ENCODE peak calls at places on chromosomes 12 and 14, in eight cellular contexts. L, B, I, W, G, Z, U and T are unnamed samples.
A peak's percentile ranks its signal among the peaks of the same experiment; 100 is the strongest.

GRCh38 chr14:76688373-76688671 is 72.9 kb upstream of the VASH1 start:
- DNase-seq in W (no peak), Z (no peak), U (no peak), L (no peak), B (no peak), I (no peak), G (no peak), T (no peak)

GRCh38 chr14:56449670-56450213 is 129.9 kb upstream of the TMEM260 start:
- DNase-seq in L (no peak), U (no peak), G (no peak), Z (no peak), B (no peak), W (no peak), I (no peak), T (no peak)

GRCh38 chr12:79911889-79912656 is 22.8 kb downstream of the PPP1R12A start:
- DNase-seq in U (peak; percentile 54), B (no peak), L (no peak), Z (no peak), I (no peak), W (peak; percentile 59), G (no peak), T (no peak)

GRCh38 chr14:25108959-25109358 is 59.0 kb upstream of the STXBP6 start:
- DNase-seq in I (peak; percentile 29), U (peak; percentile 14), W (no peak), L (no peak), G (no peak), Z (peak; percentile 73), B (no peak), T (no peak)

GRCh38 chr14:21024668-21025373 is at the start of gene NDRG2:
- DNase-seq in B (peak; percentile 64), I (peak; percentile 88), Z (peak; percentile 90), U (no peak), G (no peak), L (peak; percentile 82), W (no peak), T (no peak)

GRCh38 chr14:63282997-63283396 is 35.7 kb downstream of the GPHB5 start:
- DNase-seq in G (no peak), U (peak; percentile 9), I (no peak), L (no peak), W (no peak), Z (no peak), B (no peak), T (no peak)

GRCh38 chr14:99514552-99515300 is 33.5 kb downstream of the CCNK start:
- DNase-seq in Z (no peak), U (no peak), I (no peak), L (no peak), W (no peak), G (no peak), B (no peak), T (no peak)

GRCh38 chr14:92653162-92653651 is 95.2 kb downstream of the LGMN start:
- DNase-seq in B (no peak), G (no peak), U (no peak), Z (no peak), W (no peak), L (no peak), I (no peak), T (no peak)

GRCh38 chr14:74548881-74549280 is 55.3 kb downstream of the ISCA2 start:
- DNase-seq in Z (no peak), G (no peak), U (peak; percentile 71), I (no peak), L (no peak), W (peak; percentile 38), B (no peak), T (no peak)

GRCh38 chr12:124884587-124885438 is 21.1 kb upstream of the SCARB1 start:
- DNase-seq in B (no peak), Z (peak; percentile 81), G (no peak), I (peak; percentile 44), U (no peak), W (no peak), L (no peak), T (no peak)

GRCh38 chr12:31325524-31325875 is 450 bp downstream of the SINHCAF start:
- DNase-seq in Z (no peak), L (no peak), U (no peak), I (no peak), W (no peak), B (no peak), G (no peak), T (no peak)

GRCh38 chr12:105418232-105418631 is 87.7 kb downstream of the C12orf75 start:
- DNase-seq in U (peak; percentile 57), W (peak; percentile 89), I (no peak), L (no peak), G (no peak), B (no peak), Z (no peak), T (peak; percentile 66)

GRCh38 chr14:59463773-59464650 is 1.2 kb downstream of the GPR135 start:
- DNase-seq in B (no peak), I (peak; percentile 14), U (no peak), L (no peak), W (no peak), Z (peak; percentile 17), G (no peak), T (no peak)

GRCh38 chr12:3135522-3136461 is 58.6 kb downstream of the TSPAN9 start:
- DNase-seq in B (peak; percentile 84), U (peak; percentile 83), Z (peak; percentile 23), W (peak; percentile 80), L (peak; percentile 43), G (peak; percentile 61), I (peak; percentile 57), T (peak; percentile 72)

GRCh38 chr14:106010783-106011182 is 484.4 kb downstream of the TMEM121 start:
- DNase-seq in I (no peak), W (no peak), Z (no peak), L (no peak), U (no peak), B (no peak), G (no peak), T (no peak)

GRCh38 chr14:98171654-98172053 is 1100.3 kb downstream of the BCL11B start:
- DNase-seq in I (no peak), U (no peak), B (no peak), L (peak; percentile 73), W (no peak), G (no peak), Z (no peak), T (no peak)

GRCh38 chr12:68497702-68498101 is 113.0 kb upstream of the RAP1B start:
- DNase-seq in B (no peak), U (peak; percentile 93), L (no peak), Z (no peak), G (peak; percentile 23), W (peak; percentile 77), I (no peak), T (peak; percentile 70)

GRCh38 chr14:81390706-81391105 is 9.4 kb downstream of the STON2 start:
- DNase-seq in I (no peak), U (peak; percentile 12), L (no peak), G (no peak), Z (no peak), W (no peak), B (no peak), T (no peak)
- H3K4me3 ChIP-seq in I (no peak overlapping the region), U (no peak overlapping the region), L (no peak overlapping the region), G (no peak overlapping the region), Z (no peak overlapping the region), W (no peak overlapping the region), B (no peak overlapping the region), T (no peak overlapping the region)

GRCh38 chr12:57332646-57333312 is 81.8 kb upstream of the STAC3 start:
- DNase-seq in U (peak; percentile 59), W (peak; percentile 25), L (no peak), B (no peak), G (no peak), I (no peak), Z (no peak), T (no peak)
- H3K4me3 ChIP-seq in U (no peak overlapping the region), W (no peak overlapping the region), L (no peak overlapping the region), B (no peak overlapping the region), G (no peak overlapping the region), I (no peak overlapping the region), Z (no peak overlapping the region), T (no peak overlapping the region)

GRCh38 chr12:10212623-10213131 is at the start of gene GABARAPL1:
- DNase-seq in B (peak; percentile 76), G (peak; percentile 39), L (peak; percentile 71), Z (peak; percentile 85), U (peak; percentile 77), I (peak; percentile 87), W (peak; percentile 82), T (no peak)

GRCh38 chr12:10211101-10211974 is 1.3 kb upstream of the GABARAPL1 start:
- DNase-seq in B (no peak), L (no peak), G (no peak), W (no peak), U (no peak), Z (no peak), I (no peak), T (no peak)

GRCh38 chr12:10210225-10210624 is 2.5 kb upstream of the GABARAPL1 start:
- DNase-seq in U (no peak), G (no peak), I (no peak), B (no peak), Z (no peak), L (no peak), W (no peak), T (no peak)

GRCh38 chr12:10213168-10214130 is 772 bp downstream of the GABARAPL1 start:
- DNase-seq in B (no peak), W (peak; percentile 87), I (peak; percentile 87), Z (peak; percentile 75), U (peak; percentile 91), L (peak; percentile 69), G (peak; percentile 48), T (no peak)

GRCh38 chr12:10211975-10212622 is 578 bp upstream of the GABARAPL1 start:
- DNase-seq in U (peak; percentile 100), I (peak; percentile 98), B (peak; percentile 79), L (peak; percentile 75), G (peak; percentile 96), Z (peak; percentile 98), W (peak; percentile 100), T (peak; percentile 97)
- H3K4me3 ChIP-seq in U (peak overlapping the region; percentile 83), I (no peak overlapping the region), B (peak overlapping the region; percentile 71), L (peak overlapping the region; percentile 98), G (peak overlapping the region; percentile 89), Z (peak overlapping the region; percentile 73), W (peak overlapping the region; percentile 89), T (peak overlapping the region; percentile 74)

GRCh38 chr12:48882972-48883304 is 17.3 kb upstream of the RND1 start:
- DNase-seq in W (no peak), U (no peak), Z (no peak), L (no peak), G (no peak), B (no peak), I (no peak), T (no peak)

GRCh38 chr12:48880647-48881046 is 15.0 kb upstream of the RND1 start:
- DNase-seq in B (no peak), L (no peak), G (no peak), I (no peak), U (no peak), W (no peak), Z (no peak), T (no peak)

GRCh38 chr12:48883305-48884171 is 17.9 kb upstream of the RND1 start:
- DNase-seq in B (peak; percentile 91), W (peak; percentile 24), L (no peak), Z (no peak), U (no peak), G (no peak), I (peak; percentile 56), T (no peak)

GRCh38 chr12:48881652-48882324 is 16.1 kb upstream of the RND1 start:
- DNase-seq in G (no peak), Z (no peak), U (no peak), W (no peak), I (no peak), L (no peak), B (no peak), T (no peak)

GRCh38 chr12:48882325-48882687 is 16.6 kb upstream of the RND1 start:
- DNase-seq in L (no peak), W (peak; percentile 66), B (no peak), I (peak; percentile 21), Z (no peak), U (no peak), G (no peak), T (no peak)
- H3K4me3 ChIP-seq in L (no peak overlapping the region), W (no peak overlapping the region), B (no peak overlapping the region), I (no peak overlapping the region), Z (no peak overlapping the region), U (no peak overlapping the region), G (no peak overlapping the region), T (no peak overlapping the region)

GRCh38 chr12:52010152-52010622 is 3.4 kb downstream of the TAMALIN start:
- DNase-seq in Z (peak; percentile 52), L (no peak), U (peak; percentile 72), B (peak; percentile 82), I (peak; percentile 63), G (no peak), W (peak; percentile 83), T (peak; percentile 36)
- H3K4me3 ChIP-seq in Z (no peak overlapping the region), L (no peak overlapping the region), U (peak overlapping the region; percentile 9), B (no peak overlapping the region), I (no peak overlapping the region), G (no peak overlapping the region), W (no peak overlapping the region), T (peak overlapping the region; percentile 20)